ENCODE peak calls at places on chromosomes 13 and 19, in nine cellular contexts. One of them, this sample, is unnamed.
A peak's percentile ranks its signal among the peaks of the same experiment; 100 is the strongest.

GRCh38 chr19:2345794-2346663 is 14.0 kb upstream of the TMPRSS9 start:
- DNase-seq in activated CD4-positive, CD25-positive, alpha-beta regulatory T cell treated with anti-CD3 and anti-CD28 coated beads, Interleukin-2, amount 50 U/mL, for 16 hours: no peak
- DNase-seq in T1000: no peak
- DNase-seq in hypothalamus: peak; percentile 24
- DNase-seq in uterus: no peak
- DNase-seq in AG08395: no peak
- DNase-seq in HT-29: peak; percentile 14
- DNase-seq in NCI-H1417: peak; percentile 45
- DNase-seq in stimulated activated CD8-positive, alpha-beta memory T cell treated with anti-CD3 and anti-CD28 coated beads, Interleukin-4, amount 100 ng/mL, for 4 hours: no peak
- DNase-seq in this sample: no peak

GRCh38 chr19:1324792-1325567 is 39.3 kb downstream of the EFNA2 start:
- DNase-seq in activated CD4-positive, CD25-positive, alpha-beta regulatory T cell treated with anti-CD3 and anti-CD28 coated beads, Interleukin-2, amount 50 U/mL, for 16 hours: no peak
- DNase-seq in T1000: peak; percentile 78
- DNase-seq in hypothalamus: peak; percentile 65
- DNase-seq in uterus: peak; percentile 40
- DNase-seq in AG08395: peak; percentile 80
- DNase-seq in HT-29: peak; percentile 19
- DNase-seq in NCI-H1417: no peak
- DNase-seq in stimulated activated CD8-positive, alpha-beta memory T cell treated with anti-CD3 and anti-CD28 coated beads, Interleukin-4, amount 100 ng/mL, for 4 hours: no peak
- DNase-seq in this sample: no peak

GRCh38 chr19:42197375-42197817 is 20.1 kb downstream of the DEDD2 start:
- DNase-seq in activated CD4-positive, CD25-positive, alpha-beta regulatory T cell treated with anti-CD3 and anti-CD28 coated beads, Interleukin-2, amount 50 U/mL, for 16 hours: no peak
- DNase-seq in T1000: no peak
- DNase-seq in hypothalamus: no peak
- DNase-seq in uterus: no peak
- DNase-seq in AG08395: no peak
- DNase-seq in HT-29: peak; percentile 90
- DNase-seq in NCI-H1417: no peak
- DNase-seq in stimulated activated CD8-positive, alpha-beta memory T cell treated with anti-CD3 and anti-CD28 coated beads, Interleukin-4, amount 100 ng/mL, for 4 hours: no peak
- DNase-seq in this sample: no peak

GRCh38 chr13:110680852-110681251 is 25.1 kb downstream of the CARS2 start:
- DNase-seq in activated CD4-positive, CD25-positive, alpha-beta regulatory T cell treated with anti-CD3 and anti-CD28 coated beads, Interleukin-2, amount 50 U/mL, for 16 hours: no peak
- DNase-seq in T1000: no peak
- DNase-seq in hypothalamus: no peak
- DNase-seq in uterus: no peak
- DNase-seq in AG08395: peak; percentile 19
- DNase-seq in HT-29: peak; percentile 48
- DNase-seq in NCI-H1417: no peak
- DNase-seq in stimulated activated CD8-positive, alpha-beta memory T cell treated with anti-CD3 and anti-CD28 coated beads, Interleukin-4, amount 100 ng/mL, for 4 hours: no peak
- DNase-seq in this sample: no peak

GRCh38 chr13:60733933-60734332 is 336.9 kb downstream of the TDRD3 start:
- DNase-seq in activated CD4-positive, CD25-positive, alpha-beta regulatory T cell treated with anti-CD3 and anti-CD28 coated beads, Interleukin-2, amount 50 U/mL, for 16 hours: no peak
- DNase-seq in T1000: no peak
- DNase-seq in hypothalamus: no peak
- DNase-seq in uterus: no peak
- DNase-seq in AG08395: no peak
- DNase-seq in HT-29: no peak
- DNase-seq in NCI-H1417: no peak
- DNase-seq in stimulated activated CD8-positive, alpha-beta memory T cell treated with anti-CD3 and anti-CD28 coated beads, Interleukin-4, amount 100 ng/mL, for 4 hours: no peak
- DNase-seq in this sample: no peak

GRCh38 chr19:31350033-31350692 is 927 bp upstream of the TSHZ3 start:
- DNase-seq in activated CD4-positive, CD25-positive, alpha-beta regulatory T cell treated with anti-CD3 and anti-CD28 coated beads, Interleukin-2, amount 50 U/mL, for 16 hours: no peak
- DNase-seq in T1000: peak; percentile 28
- DNase-seq in hypothalamus: peak; percentile 40
- DNase-seq in uterus: peak; percentile 68
- DNase-seq in AG08395: peak; percentile 44
- DNase-seq in HT-29: no peak
- DNase-seq in NCI-H1417: no peak
- DNase-seq in stimulated activated CD8-positive, alpha-beta memory T cell treated with anti-CD3 and anti-CD28 coated beads, Interleukin-4, amount 100 ng/mL, for 4 hours: no peak
- DNase-seq in this sample: no peak

GRCh38 chr13:36919206-36919832 is 719 bp downstream of the SMAD9 start:
- DNase-seq in activated CD4-positive, CD25-positive, alpha-beta regulatory T cell treated with anti-CD3 and anti-CD28 coated beads, Interleukin-2, amount 50 U/mL, for 16 hours: no peak
- DNase-seq in T1000: peak; percentile 1
- DNase-seq in hypothalamus: peak; percentile 29
- DNase-seq in uterus: peak; percentile 18
- DNase-seq in AG08395: peak; percentile 32
- DNase-seq in HT-29: no peak
- DNase-seq in NCI-H1417: peak; percentile 79
- DNase-seq in stimulated activated CD8-positive, alpha-beta memory T cell treated with anti-CD3 and anti-CD28 coated beads, Interleukin-4, amount 100 ng/mL, for 4 hours: no peak
- DNase-seq in this sample: no peak

GRCh38 chr19:6736169-6736916 is 1.0 kb downstream of the GPR108 start:
- DNase-seq in activated CD4-positive, CD25-positive, alpha-beta regulatory T cell treated with anti-CD3 and anti-CD28 coated beads, Interleukin-2, amount 50 U/mL, for 16 hours: peak; percentile 47
- DNase-seq in T1000: peak; percentile 51
- DNase-seq in hypothalamus: peak; percentile 40
- DNase-seq in uterus: peak; percentile 79
- DNase-seq in AG08395: peak; percentile 89
- DNase-seq in HT-29: peak; percentile 69
- DNase-seq in NCI-H1417: no peak
- DNase-seq in stimulated activated CD8-positive, alpha-beta memory T cell treated with anti-CD3 and anti-CD28 coated beads, Interleukin-4, amount 100 ng/mL, for 4 hours: peak; percentile 45
- DNase-seq in this sample: no peak

GRCh38 chr13:66477816-66478215 is 752.3 kb downstream of the PCDH9 start:
- DNase-seq in activated CD4-positive, CD25-positive, alpha-beta regulatory T cell treated with anti-CD3 and anti-CD28 coated beads, Interleukin-2, amount 50 U/mL, for 16 hours: no peak
- DNase-seq in T1000: no peak
- DNase-seq in hypothalamus: no peak
- DNase-seq in uterus: no peak
- DNase-seq in AG08395: no peak
- DNase-seq in HT-29: no peak
- DNase-seq in NCI-H1417: no peak
- DNase-seq in stimulated activated CD8-positive, alpha-beta memory T cell treated with anti-CD3 and anti-CD28 coated beads, Interleukin-4, amount 100 ng/mL, for 4 hours: no peak
- DNase-seq in this sample: no peak

GRCh38 chr19:4717191-4717965 is 6.3 kb downstream of the DPP9 start:
- DNase-seq in activated CD4-positive, CD25-positive, alpha-beta regulatory T cell treated with anti-CD3 and anti-CD28 coated beads, Interleukin-2, amount 50 U/mL, for 16 hours: no peak
- DNase-seq in T1000: peak; percentile 70
- DNase-seq in hypothalamus: no peak
- DNase-seq in uterus: no peak
- DNase-seq in AG08395: no peak
- DNase-seq in HT-29: peak; percentile 81
- DNase-seq in NCI-H1417: no peak
- DNase-seq in stimulated activated CD8-positive, alpha-beta memory T cell treated with anti-CD3 and anti-CD28 coated beads, Interleukin-4, amount 100 ng/mL, for 4 hours: no peak
- DNase-seq in this sample: no peak

GRCh38 chr19:52946322-52947310 is 16.1 kb downstream of the ZNF816 start:
- DNase-seq in activated CD4-positive, CD25-positive, alpha-beta regulatory T cell treated with anti-CD3 and anti-CD28 coated beads, Interleukin-2, amount 50 U/mL, for 16 hours: no peak
- DNase-seq in T1000: no peak
- DNase-seq in hypothalamus: peak; percentile 34
- DNase-seq in uterus: peak; percentile 79
- DNase-seq in AG08395: no peak
- DNase-seq in HT-29: peak; percentile 88
- DNase-seq in NCI-H1417: peak; percentile 60
- DNase-seq in stimulated activated CD8-positive, alpha-beta memory T cell treated with anti-CD3 and anti-CD28 coated beads, Interleukin-4, amount 100 ng/mL, for 4 hours: no peak
- DNase-seq in this sample: no peak

GRCh38 chr19:55305491-55305890 is 19.6 kb downstream of the TMEM150B start:
- DNase-seq in activated CD4-positive, CD25-positive, alpha-beta regulatory T cell treated with anti-CD3 and anti-CD28 coated beads, Interleukin-2, amount 50 U/mL, for 16 hours: no peak
- DNase-seq in T1000: no peak
- DNase-seq in hypothalamus: no peak
- DNase-seq in uterus: peak; percentile 31
- DNase-seq in AG08395: peak; percentile 43
- DNase-seq in HT-29: peak; percentile 75
- DNase-seq in NCI-H1417: peak; percentile 34
- DNase-seq in stimulated activated CD8-positive, alpha-beta memory T cell treated with anti-CD3 and anti-CD28 coated beads, Interleukin-4, amount 100 ng/mL, for 4 hours: no peak
- DNase-seq in this sample: no peak

GRCh38 chr13:96988441-96988840 is 5.8 kb downstream of the OXGR1 start:
- DNase-seq in activated CD4-positive, CD25-positive, alpha-beta regulatory T cell treated with anti-CD3 and anti-CD28 coated beads, Interleukin-2, amount 50 U/mL, for 16 hours: no peak
- DNase-seq in T1000: no peak
- DNase-seq in hypothalamus: no peak
- DNase-seq in uterus: no peak
- DNase-seq in AG08395: no peak
- DNase-seq in HT-29: no peak
- DNase-seq in NCI-H1417: no peak
- DNase-seq in stimulated activated CD8-positive, alpha-beta memory T cell treated with anti-CD3 and anti-CD28 coated beads, Interleukin-4, amount 100 ng/mL, for 4 hours: no peak
- DNase-seq in this sample: no peak

GRCh38 chr19:45346449-45346848 is 5.9 kb downstream of the KLC3 start:
- DNase-seq in activated CD4-positive, CD25-positive, alpha-beta regulatory T cell treated with anti-CD3 and anti-CD28 coated beads, Interleukin-2, amount 50 U/mL, for 16 hours: no peak
- DNase-seq in T1000: no peak
- DNase-seq in hypothalamus: no peak
- DNase-seq in uterus: no peak
- DNase-seq in AG08395: peak; percentile 28
- DNase-seq in HT-29: no peak
- DNase-seq in NCI-H1417: no peak
- DNase-seq in stimulated activated CD8-positive, alpha-beta memory T cell treated with anti-CD3 and anti-CD28 coated beads, Interleukin-4, amount 100 ng/mL, for 4 hours: no peak
- DNase-seq in this sample: no peak

GRCh38 chr13:41428155-41428554 is 29.2 kb upstream of the RGCC start:
- DNase-seq in activated CD4-positive, CD25-positive, alpha-beta regulatory T cell treated with anti-CD3 and anti-CD28 coated beads, Interleukin-2, amount 50 U/mL, for 16 hours: no peak
- DNase-seq in T1000: no peak
- DNase-seq in hypothalamus: peak; percentile 45
- DNase-seq in uterus: no peak
- DNase-seq in AG08395: peak; percentile 15
- DNase-seq in HT-29: no peak
- DNase-seq in NCI-H1417: no peak
- DNase-seq in stimulated activated CD8-positive, alpha-beta memory T cell treated with anti-CD3 and anti-CD28 coated beads, Interleukin-4, amount 100 ng/mL, for 4 hours: peak; percentile 24
- DNase-seq in this sample: no peak

GRCh38 chr13:44484562-44485164 is 91.5 kb downstream of the TSC22D1 start:
- DNase-seq in activated CD4-positive, CD25-positive, alpha-beta regulatory T cell treated with anti-CD3 and anti-CD28 coated beads, Interleukin-2, amount 50 U/mL, for 16 hours: no peak
- DNase-seq in T1000: no peak
- DNase-seq in hypothalamus: no peak
- DNase-seq in uterus: no peak
- DNase-seq in AG08395: no peak
- DNase-seq in HT-29: no peak
- DNase-seq in NCI-H1417: no peak
- DNase-seq in stimulated activated CD8-positive, alpha-beta memory T cell treated with anti-CD3 and anti-CD28 coated beads, Interleukin-4, amount 100 ng/mL, for 4 hours: no peak
- DNase-seq in this sample: no peak

GRCh38 chr13:25608181-25608580 is 236.4 kb downstream of the ATP8A2 start:
- DNase-seq in activated CD4-positive, CD25-positive, alpha-beta regulatory T cell treated with anti-CD3 and anti-CD28 coated beads, Interleukin-2, amount 50 U/mL, for 16 hours: no peak
- DNase-seq in T1000: no peak
- DNase-seq in hypothalamus: no peak
- DNase-seq in uterus: no peak
- DNase-seq in AG08395: no peak
- DNase-seq in HT-29: no peak
- DNase-seq in NCI-H1417: no peak
- DNase-seq in stimulated activated CD8-positive, alpha-beta memory T cell treated with anti-CD3 and anti-CD28 coated beads, Interleukin-4, amount 100 ng/mL, for 4 hours: no peak
- DNase-seq in this sample: no peak

GRCh38 chr13:99958402-99959126 is 13.0 kb downstream of the ZIC5 start:
- DNase-seq in activated CD4-positive, CD25-positive, alpha-beta regulatory T cell treated with anti-CD3 and anti-CD28 coated beads, Interleukin-2, amount 50 U/mL, for 16 hours: no peak
- DNase-seq in T1000: no peak
- DNase-seq in hypothalamus: no peak
- DNase-seq in uterus: no peak
- DNase-seq in AG08395: no peak
- DNase-seq in HT-29: no peak
- DNase-seq in NCI-H1417: no peak
- DNase-seq in stimulated activated CD8-positive, alpha-beta memory T cell treated with anti-CD3 and anti-CD28 coated beads, Interleukin-4, amount 100 ng/mL, for 4 hours: no peak
- DNase-seq in this sample: no peak

GRCh38 chr19:19677579-19677978 is 8.9 kb downstream of the ZNF101 start:
- DNase-seq in activated CD4-positive, CD25-positive, alpha-beta regulatory T cell treated with anti-CD3 and anti-CD28 coated beads, Interleukin-2, amount 50 U/mL, for 16 hours: no peak
- DNase-seq in T1000: no peak
- DNase-seq in hypothalamus: no peak
- DNase-seq in uterus: no peak
- DNase-seq in AG08395: no peak
- DNase-seq in HT-29: no peak
- DNase-seq in NCI-H1417: no peak
- DNase-seq in stimulated activated CD8-positive, alpha-beta memory T cell treated with anti-CD3 and anti-CD28 coated beads, Interleukin-4, amount 100 ng/mL, for 4 hours: no peak
- DNase-seq in this sample: no peak

GRCh38 chr19:6006896-6007295 is 29.0 kb upstream of the RANBP3 start:
- DNase-seq in activated CD4-positive, CD25-positive, alpha-beta regulatory T cell treated with anti-CD3 and anti-CD28 coated beads, Interleukin-2, amount 50 U/mL, for 16 hours: no peak
- DNase-seq in T1000: no peak
- DNase-seq in hypothalamus: no peak
- DNase-seq in uterus: no peak
- DNase-seq in AG08395: no peak
- DNase-seq in HT-29: no peak
- DNase-seq in NCI-H1417: no peak
- DNase-seq in stimulated activated CD8-positive, alpha-beta memory T cell treated with anti-CD3 and anti-CD28 coated beads, Interleukin-4, amount 100 ng/mL, for 4 hours: no peak
- DNase-seq in this sample: no peak

GRCh38 chr13:113980489-113981064 is 6.7 kb upstream of the C13orf46 start:
- DNase-seq in activated CD4-positive, CD25-positive, alpha-beta regulatory T cell treated with anti-CD3 and anti-CD28 coated beads, Interleukin-2, amount 50 U/mL, for 16 hours: no peak
- DNase-seq in T1000: no peak
- DNase-seq in hypothalamus: no peak
- DNase-seq in uterus: no peak
- DNase-seq in AG08395: no peak
- DNase-seq in HT-29: no peak
- DNase-seq in NCI-H1417: peak; percentile 28
- DNase-seq in stimulated activated CD8-positive, alpha-beta memory T cell treated with anti-CD3 and anti-CD28 coated beads, Interleukin-4, amount 100 ng/mL, for 4 hours: no peak
- DNase-seq in this sample: no peak

GRCh38 chr19:13102666-13103584 is at the start of gene LYL1:
- DNase-seq in activated CD4-positive, CD25-positive, alpha-beta regulatory T cell treated with anti-CD3 and anti-CD28 coated beads, Interleukin-2, amount 50 U/mL, for 16 hours: no peak
- DNase-seq in T1000: peak; percentile 30
- DNase-seq in hypothalamus: peak; percentile 35
- DNase-seq in uterus: peak; percentile 78
- DNase-seq in AG08395: peak; percentile 58
- DNase-seq in HT-29: no peak
- DNase-seq in NCI-H1417: no peak
- DNase-seq in stimulated activated CD8-positive, alpha-beta memory T cell treated with anti-CD3 and anti-CD28 coated beads, Interleukin-4, amount 100 ng/mL, for 4 hours: no peak
- DNase-seq in this sample: no peak

GRCh38 chr19:43667524-43668405 is 2.2 kb downstream of the PLAUR start:
- DNase-seq in activated CD4-positive, CD25-positive, alpha-beta regulatory T cell treated with anti-CD3 and anti-CD28 coated beads, Interleukin-2, amount 50 U/mL, for 16 hours: no peak
- DNase-seq in T1000: no peak
- DNase-seq in hypothalamus: peak; percentile 88
- DNase-seq in uterus: peak; percentile 34
- DNase-seq in AG08395: no peak
- DNase-seq in HT-29: no peak
- DNase-seq in NCI-H1417: no peak
- DNase-seq in stimulated activated CD8-positive, alpha-beta memory T cell treated with anti-CD3 and anti-CD28 coated beads, Interleukin-4, amount 100 ng/mL, for 4 hours: no peak
- DNase-seq in this sample: no peak

GRCh38 chr19:3389876-3390361 is 23.5 kb downstream of the NFIC start:
- DNase-seq in activated CD4-positive, CD25-positive, alpha-beta regulatory T cell treated with anti-CD3 and anti-CD28 coated beads, Interleukin-2, amount 50 U/mL, for 16 hours: no peak
- DNase-seq in T1000: no peak
- DNase-seq in hypothalamus: no peak
- DNase-seq in uterus: no peak
- DNase-seq in AG08395: peak; percentile 84
- DNase-seq in HT-29: no peak
- DNase-seq in NCI-H1417: no peak
- DNase-seq in stimulated activated CD8-positive, alpha-beta memory T cell treated with anti-CD3 and anti-CD28 coated beads, Interleukin-4, amount 100 ng/mL, for 4 hours: no peak
- DNase-seq in this sample: no peak

GRCh38 chr13:46648166-46648607 is 95.2 kb downstream of the LRCH1 start:
- DNase-seq in activated CD4-positive, CD25-positive, alpha-beta regulatory T cell treated with anti-CD3 and anti-CD28 coated beads, Interleukin-2, amount 50 U/mL, for 16 hours: no peak
- DNase-seq in T1000: no peak
- DNase-seq in hypothalamus: no peak
- DNase-seq in uterus: no peak
- DNase-seq in AG08395: peak; percentile 18
- DNase-seq in HT-29: peak; percentile 72
- DNase-seq in NCI-H1417: peak; percentile 77
- DNase-seq in stimulated activated CD8-positive, alpha-beta memory T cell treated with anti-CD3 and anti-CD28 coated beads, Interleukin-4, amount 100 ng/mL, for 4 hours: no peak
- DNase-seq in this sample: no peak

GRCh38 chr19:38263696-38264485 is 482 bp upstream of the SPINT2 start:
- DNase-seq in activated CD4-positive, CD25-positive, alpha-beta regulatory T cell treated with anti-CD3 and anti-CD28 coated beads, Interleukin-2, amount 50 U/mL, for 16 hours: peak; percentile 52
- DNase-seq in T1000: peak; percentile 62
- DNase-seq in hypothalamus: peak; percentile 45
- DNase-seq in uterus: no peak
- DNase-seq in AG08395: peak; percentile 66
- DNase-seq in HT-29: peak; percentile 100
- DNase-seq in NCI-H1417: peak; percentile 99
- DNase-seq in stimulated activated CD8-positive, alpha-beta memory T cell treated with anti-CD3 and anti-CD28 coated beads, Interleukin-4, amount 100 ng/mL, for 4 hours: peak; percentile 71
- DNase-seq in this sample: no peak

GRCh38 chr19:17402982-17403855 is 2.2 kb downstream of the BST2 start:
- DNase-seq in activated CD4-positive, CD25-positive, alpha-beta regulatory T cell treated with anti-CD3 and anti-CD28 coated beads, Interleukin-2, amount 50 U/mL, for 16 hours: no peak
- DNase-seq in T1000: no peak
- DNase-seq in hypothalamus: no peak
- DNase-seq in uterus: no peak
- DNase-seq in AG08395: peak; percentile 68
- DNase-seq in HT-29: peak; percentile 26
- DNase-seq in NCI-H1417: no peak
- DNase-seq in stimulated activated CD8-positive, alpha-beta memory T cell treated with anti-CD3 and anti-CD28 coated beads, Interleukin-4, amount 100 ng/mL, for 4 hours: no peak
- DNase-seq in this sample: no peak

GRCh38 chr13:46149272-46150133 is 32.5 kb downstream of the LCP1 start:
- DNase-seq in activated CD4-positive, CD25-positive, alpha-beta regulatory T cell treated with anti-CD3 and anti-CD28 coated beads, Interleukin-2, amount 50 U/mL, for 16 hours: no peak
- DNase-seq in T1000: no peak
- DNase-seq in hypothalamus: no peak
- DNase-seq in uterus: no peak
- DNase-seq in AG08395: no peak
- DNase-seq in HT-29: no peak
- DNase-seq in NCI-H1417: no peak
- DNase-seq in stimulated activated CD8-positive, alpha-beta memory T cell treated with anti-CD3 and anti-CD28 coated beads, Interleukin-4, amount 100 ng/mL, for 4 hours: no peak
- DNase-seq in this sample: no peak

GRCh38 chr13:105329359-105329758 is 1206.1 kb downstream of the EFNB2 start:
- DNase-seq in activated CD4-positive, CD25-positive, alpha-beta regulatory T cell treated with anti-CD3 and anti-CD28 coated beads, Interleukin-2, amount 50 U/mL, for 16 hours: no peak
- DNase-seq in T1000: no peak
- DNase-seq in hypothalamus: no peak
- DNase-seq in uterus: no peak
- DNase-seq in AG08395: no peak
- DNase-seq in HT-29: no peak
- DNase-seq in NCI-H1417: no peak
- DNase-seq in stimulated activated CD8-positive, alpha-beta memory T cell treated with anti-CD3 and anti-CD28 coated beads, Interleukin-4, amount 100 ng/mL, for 4 hours: no peak
- DNase-seq in this sample: no peak

GRCh38 chr13:44758595-44759221 is 182.6 kb upstream of the TSC22D1 start:
- DNase-seq in activated CD4-positive, CD25-positive, alpha-beta regulatory T cell treated with anti-CD3 and anti-CD28 coated beads, Interleukin-2, amount 50 U/mL, for 16 hours: no peak
- DNase-seq in T1000: no peak
- DNase-seq in hypothalamus: no peak
- DNase-seq in uterus: no peak
- DNase-seq in AG08395: peak; percentile 81
- DNase-seq in HT-29: peak; percentile 70
- DNase-seq in NCI-H1417: no peak
- DNase-seq in stimulated activated CD8-positive, alpha-beta memory T cell treated with anti-CD3 and anti-CD28 coated beads, Interleukin-4, amount 100 ng/mL, for 4 hours: no peak
- DNase-seq in this sample: no peak

GRCh38 chr13:63625869-63626268 is 2210.2 kb upstream of the PCDH20 start:
- DNase-seq in activated CD4-positive, CD25-positive, alpha-beta regulatory T cell treated with anti-CD3 and anti-CD28 coated beads, Interleukin-2, amount 50 U/mL, for 16 hours: no peak
- DNase-seq in T1000: no peak
- DNase-seq in hypothalamus: no peak
- DNase-seq in uterus: no peak
- DNase-seq in AG08395: no peak
- DNase-seq in HT-29: no peak
- DNase-seq in NCI-H1417: no peak
- DNase-seq in stimulated activated CD8-positive, alpha-beta memory T cell treated with anti-CD3 and anti-CD28 coated beads, Interleukin-4, amount 100 ng/mL, for 4 hours: no peak
- DNase-seq in this sample: no peak